ENCODE peak calls at places on chromosomes 2 and 18, in eight cellular contexts. E, Z, T, O, Y, N, U and X are unnamed samples.

GRCh38 chr18:25830787-25831186 is 259.6 kb downstream of the SS18 start:
- DNase-seq in T (peak), U (no peak), O (peak), Y (no peak), N (no peak), E (peak), Z (no peak), X (no peak)

GRCh38 chr2:241300000-241300399 is 15.5 kb downstream of the HDLBP start:
- DNase-seq in U (no peak), T (no peak), Y (no peak), E (no peak), O (no peak), Z (no peak), N (no peak), X (no peak)

GRCh38 chr2:98269274-98269673 is 77.0 kb upstream of the CNGA3 start:
- DNase-seq in Z (no peak), U (no peak), O (peak), N (no peak), E (no peak), T (peak), Y (peak), X (no peak)

GRCh38 chr2:9388102-9388735 is 35.1 kb downstream of the ITGB1BP1 start:
- DNase-seq in T (no peak), Z (peak), E (peak), Y (no peak), O (no peak), U (no peak), N (no peak), X (no peak)

GRCh38 chr18:46301571-46301970 is 197.4 kb downstream of the HAUS1 start:
- DNase-seq in O (no peak), E (no peak), N (no peak), U (no peak), Y (no peak), Z (peak), T (no peak), X (no peak)

GRCh38 chr2:190533175-190533967 is 1.2 kb downstream of the NEMP2 start:
- DNase-seq in N (peak), T (no peak), Z (no peak), Y (no peak), U (no peak), O (no peak), E (no peak), X (no peak)

GRCh38 chr2:223459328-223459939 is 142.7 kb downstream of the SCG2 start:
- DNase-seq in E (no peak), U (no peak), T (peak), N (no peak), Y (no peak), Z (no peak), O (peak), X (no peak)

GRCh38 chr2:72955188-72956049 is 38.1 kb downstream of the EMX1 start:
- DNase-seq in Z (no peak), N (no peak), T (no peak), O (peak), E (no peak), Y (no peak), U (no peak), X (no peak)

GRCh38 chr2:190940451-190940850 is 59.8 kb downstream of the GLS start:
- DNase-seq in Y (no peak), N (no peak), E (no peak), T (no peak), Z (no peak), O (peak), U (no peak), X (no peak)

GRCh38 chr2:134304726-134305509 is 51.0 kb downstream of the MGAT5 start:
- DNase-seq in O (no peak), Z (no peak), U (peak), E (no peak), N (no peak), Y (peak), T (no peak), X (no peak)

GRCh38 chr2:1925928-1926327 is 181.6 kb upstream of the PXDN start:
- DNase-seq in N (no peak), T (no peak), O (no peak), Y (no peak), U (no peak), E (no peak), Z (no peak), X (no peak)

GRCh38 chr2:46002947-46003346 is 294.3 kb upstream of the EPAS1 start:
- DNase-seq in N (no peak), E (no peak), O (no peak), Y (no peak), T (no peak), U (no peak), Z (no peak), X (no peak)

GRCh38 chr2:118722976-118723375 is 124.5 kb downstream of the EN1 start:
- DNase-seq in E (no peak), N (no peak), U (no peak), O (no peak), T (no peak), Z (no peak), Y (no peak), X (no peak)

GRCh38 chr2:60794271-60794863 is 38.3 kb downstream of the PAPOLG start:
- DNase-seq in N (no peak), U (no peak), Y (peak), T (peak), Z (no peak), O (peak), E (no peak), X (no peak)

GRCh38 chr18:78777992-78778391 is 201.6 kb upstream of the SALL3 start:
- DNase-seq in E (no peak), T (no peak), Z (no peak), U (no peak), Y (no peak), N (no peak), O (no peak), X (no peak)

GRCh38 chr2:57893347-57893746 is 153.3 kb upstream of the VRK2 start:
- DNase-seq in Z (no peak), E (no peak), T (no peak), Y (no peak), N (no peak), U (no peak), O (no peak), X (no peak)
- H3K27ac ChIP-seq in Z (no peak), E (no peak), T (no peak), Y (no peak), N (no peak), U (no peak), O (no peak), X (no peak)

DNA sequence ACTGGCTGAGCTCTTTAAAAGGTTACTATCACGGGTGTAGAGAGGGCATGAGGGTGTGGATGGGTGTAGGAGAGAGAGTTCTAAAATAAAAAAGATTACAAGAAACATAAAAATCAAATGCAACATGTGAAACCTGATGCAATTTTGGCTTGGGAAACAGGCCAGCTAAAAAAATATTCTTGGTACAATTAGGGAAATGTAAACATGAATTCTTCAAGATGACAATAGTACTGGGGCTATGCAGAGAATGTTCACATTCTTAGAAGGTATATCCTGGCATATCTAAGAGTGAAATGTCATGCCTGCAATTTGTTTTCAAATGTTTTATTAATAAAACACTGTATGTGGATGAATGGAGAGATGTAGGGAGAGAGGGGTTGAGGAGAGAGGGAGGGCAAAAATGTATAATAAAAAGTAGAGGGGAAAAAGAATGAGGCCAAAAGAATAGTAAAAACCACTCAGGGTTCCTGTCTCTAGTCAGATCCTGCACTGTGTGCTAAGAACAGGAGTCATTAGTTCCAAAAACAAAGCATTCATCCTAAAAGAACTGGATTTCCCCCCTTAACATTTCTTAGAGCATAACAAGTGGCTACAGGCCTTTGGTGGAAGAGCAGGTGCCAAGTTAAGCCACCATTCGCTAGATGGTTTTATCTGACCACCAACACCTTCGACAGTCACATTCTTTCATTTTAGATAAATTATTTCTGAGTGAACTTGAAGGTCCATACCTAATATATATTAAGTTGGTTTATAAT is 77.3 kb downstream of the LPIN2 start:
- DNase-seq in U (no peak), Z (no peak), E (no peak), Y (no peak), N (no peak), T (peak), O (no peak), X (no peak)
- H3K27ac ChIP-seq in U (no peak), Z (no peak), E (no peak), Y (no peak), N (no peak), T (peak), O (no peak), X (no peak)

GRCh38 chr18:77103991-77104521 is 28.5 kb downstream of the MBP start:
- DNase-seq in Z (no peak), Y (peak), T (no peak), E (no peak), N (no peak), U (no peak), O (peak), X (no peak)
- H3K27ac ChIP-seq in Z (no peak), Y (peak), T (peak), E (peak), N (peak), U (peak), O (peak), X (no peak)

GRCh38 chr2:188979119-188979729 is 5.1 kb downstream of the COL3A1 start:
- DNase-seq in U (no peak), O (no peak), Z (no peak), N (no peak), E (no peak), T (peak), Y (no peak), X (no peak)
- H3K27ac ChIP-seq in U (peak), O (peak), Z (peak), N (peak), E (peak), T (peak), Y (no peak), X (no peak)

GRCh38 chr2:11375025-11375688 is 30.7 kb upstream of the ROCK2 start:
- DNase-seq in N (no peak), T (no peak), Y (no peak), E (no peak), U (no peak), O (no peak), Z (no peak), X (no peak)
- H3K27ac ChIP-seq in N (peak), T (peak), Y (peak), E (peak), U (peak), O (peak), Z (peak), X (peak)